ENCODE peak calls at places on chromosomes 3 and 15, in eight cellular contexts. V is body of pancreas, Z is ovary, T is psoas muscle, Q is astrocyte of the spinal cord, U is brain microvascular endothelial cell, R is AG04449, F is fibroblast of lung. W is an unnamed sample.

GRCh38 chr3:173404156-173404555 is 6.6 kb downstream of the NLGN1 start:
- DNase-seq in V (no peak), Z (no peak), T (no peak), Q (no peak), U (no peak), R (no peak), F (no peak), W (no peak)

GRCh38 chr3:134677987-134678308 is 27.1 kb upstream of the KY start:
- DNase-seq in V (no peak), Z (no peak), T (no peak), Q (no peak), U (no peak), R (no peak), F (no peak), W (no peak)

GRCh38 chr3:14152233-14152962 is 26.0 kb downstream of the XPC start:
- DNase-seq in V (no peak), Z (no peak), T (no peak), Q (no peak), U (no peak), R (no peak), F (no peak), W (no peak)

GRCh38 chr15:89494941-89495637 is 1.3 kb downstream of the RHCG start:
- DNase-seq in V (no peak), Z (no peak), T (no peak), Q (no peak), U (no peak), R (no peak), F (no peak), W (peak; percentile 18)

GRCh38 chr15:95134306-95135100 is 903.1 kb downstream of the MCTP2 start:
- DNase-seq in V (no peak), Z (no peak), T (no peak), Q (peak; percentile 13), U (no peak), R (no peak), F (peak; percentile 55), W (no peak)

GRCh38 chr3:13916375-13916774 is 36.5 kb upstream of the WNT7A start:
- DNase-seq in V (no peak), Z (no peak), T (no peak), Q (no peak), U (no peak), R (no peak), F (no peak), W (no peak)

GRCh38 chr15:41893422-41894250 is at the start of gene SPTBN5:
- DNase-seq in V (no peak), Z (no peak), T (no peak), Q (no peak), U (no peak), R (no peak), F (no peak), W (no peak)

GRCh38 chr15:67024322-67024997 is 40.9 kb upstream of the SMAD3 start:
- DNase-seq in V (peak; percentile 90), Z (peak; percentile 74), T (peak; percentile 71), Q (peak; percentile 95), U (peak; percentile 95), R (peak; percentile 85), F (peak; percentile 95), W (peak; percentile 97)

GRCh38 chr3:171132873-171133272 is 106.4 kb upstream of the SLC2A2 start:
- DNase-seq in V (no peak), Z (no peak), T (no peak), Q (peak; percentile 54), U (peak; percentile 60), R (peak; percentile 76), F (peak; percentile 84), W (peak; percentile 29)

GRCh38 chr3:123818921-123819429 is 65.2 kb downstream of the MYLK start:
- DNase-seq in V (no peak), Z (no peak), T (no peak), Q (peak; percentile 82), U (peak; percentile 62), R (no peak), F (peak; percentile 94), W (peak; percentile 70)

GRCh38 chr3:179181993-179182551 is 33.9 kb downstream of the PIK3CA start:
- DNase-seq in V (no peak), Z (no peak), T (no peak), Q (peak; percentile 32), U (peak; percentile 43), R (no peak), F (peak; percentile 56), W (peak; percentile 21)

GRCh38 chr3:144011251-144011799 is 39.7 kb downstream of the DIPK2A start:
- DNase-seq in V (no peak), Z (no peak), T (no peak), Q (peak; percentile 56), U (no peak), R (no peak), F (peak; percentile 40), W (peak; percentile 10)

GRCh38 chr3:17544632-17545031 is 197.8 kb downstream of the TBC1D5 start:
- DNase-seq in V (no peak), Z (no peak), T (no peak), Q (peak; percentile 6), U (no peak), R (no peak), F (peak; percentile 3), W (peak; percentile 24)

GRCh38 chr3:133412511-133413165 is 12.8 kb downstream of the BFSP2 start:
- DNase-seq in V (no peak), Z (no peak), T (no peak), Q (peak; percentile 51), U (peak; percentile 77), R (no peak), F (no peak), W (peak; percentile 61)

GRCh38 chr3:14031271-14031670 is 93.4 kb downstream of the CHCHD4 start:
- DNase-seq in V (no peak), Z (no peak), T (no peak), Q (peak; percentile 59), U (peak; percentile 14), R (no peak), F (no peak), W (no peak)

GRCh38 chr3:24318668-24319287 is 175.9 kb downstream of the THRB start:
- DNase-seq in V (no peak), Z (no peak), T (no peak), Q (peak; percentile 9), U (peak; percentile 45), R (no peak), F (peak; percentile 66), W (peak; percentile 52)

GRCh38 chr3:178289544-178290160 is 246.6 kb upstream of the KCNMB2 start:
- DNase-seq in V (no peak), Z (peak; percentile 38), T (no peak), Q (no peak), U (no peak), R (no peak), F (no peak), W (peak; percentile 60)

GRCh38 chr3:188006726-188007393 is 147.1 kb upstream of the LPP start:
- DNase-seq in V (peak; percentile 9), Z (no peak), T (peak; percentile 73), Q (no peak), U (no peak), R (no peak), F (no peak), W (peak; percentile 53)

GRCh38 chr3:194270627-194271458 is 80.3 kb downstream of the CPN2 start:
- DNase-seq in V (peak; percentile 94), Z (peak; percentile 86), T (peak; percentile 82), Q (peak; percentile 55), U (no peak), R (no peak), F (peak; percentile 70), W (peak; percentile 72)

DNA sequence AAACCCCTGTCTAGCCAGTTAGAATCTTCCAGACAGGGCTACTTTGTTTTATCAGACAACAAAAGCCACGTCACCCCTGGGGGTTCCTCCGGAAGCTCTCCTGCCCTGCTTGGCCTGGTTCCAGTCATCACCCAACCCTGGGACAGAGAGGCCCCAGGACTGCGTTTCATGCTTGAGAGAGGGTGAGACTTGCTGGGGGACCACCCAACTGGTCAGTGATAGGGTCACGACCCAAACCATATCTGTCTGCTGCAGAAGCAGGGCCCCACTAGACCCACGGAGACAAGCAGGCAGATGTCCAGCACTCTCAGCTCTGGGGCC is 1.2 kb downstream of the NT5DC2 start:
- DNase-seq in V (no peak), Z (peak; percentile 55), T (no peak), Q (peak; percentile 61), U (peak; percentile 78), R (no peak), F (peak; percentile 62), W (peak; percentile 76)
- H3K4me3 ChIP-seq in V (no peak overlapping the region), Z (peak overlapping the region; percentile 47), T (peak overlapping the region; percentile 69), Q (peak overlapping the region; percentile 73), U (peak overlapping the region; percentile 82), R (peak overlapping the region; percentile 77), F (peak overlapping the region; percentile 61), W (peak overlapping the region; percentile 73)

GRCh38 chr15:78004919-78005634 is 72.4 kb downstream of the TBC1D2B start:
- DNase-seq in V (peak; percentile 84), Z (peak; percentile 88), T (peak; percentile 83), Q (peak; percentile 86), U (peak; percentile 80), R (peak; percentile 65), F (peak; percentile 90), W (peak; percentile 94)
- TF ChIP-seq CTCF in V (peak; percentile 13), Z (no peak), T (peak; percentile 25), Q (peak; percentile 26), U (peak; percentile 43), R (peak; percentile 34), F (peak; percentile 44), W (peak; percentile 39)

GRCh38 chr3:138435840-138436239 is 1.4 kb downstream of the ESYT3 start:
- DNase-seq in V (no peak), Z (no peak), T (no peak), Q (no peak), U (no peak), R (no peak), F (no peak), W (no peak)

GRCh38 chr3:138432576-138433240 is 1.7 kb upstream of the ESYT3 start:
- DNase-seq in V (no peak), Z (no peak), T (no peak), Q (no peak), U (no peak), R (no peak), F (no peak), W (no peak)

GRCh38 chr3:138434276-138434874 is at the start of gene ESYT3:
- DNase-seq in V (peak; percentile 87), Z (peak; percentile 75), T (peak; percentile 73), Q (peak; percentile 38), U (no peak), R (no peak), F (peak; percentile 63), W (peak; percentile 56)

GRCh38 chr3:138434875-138435772 is 708 bp downstream of the ESYT3 start:
- DNase-seq in V (peak; percentile 28), Z (no peak), T (no peak), Q (no peak), U (no peak), R (no peak), F (peak; percentile 30), W (peak; percentile 14)

DNA sequence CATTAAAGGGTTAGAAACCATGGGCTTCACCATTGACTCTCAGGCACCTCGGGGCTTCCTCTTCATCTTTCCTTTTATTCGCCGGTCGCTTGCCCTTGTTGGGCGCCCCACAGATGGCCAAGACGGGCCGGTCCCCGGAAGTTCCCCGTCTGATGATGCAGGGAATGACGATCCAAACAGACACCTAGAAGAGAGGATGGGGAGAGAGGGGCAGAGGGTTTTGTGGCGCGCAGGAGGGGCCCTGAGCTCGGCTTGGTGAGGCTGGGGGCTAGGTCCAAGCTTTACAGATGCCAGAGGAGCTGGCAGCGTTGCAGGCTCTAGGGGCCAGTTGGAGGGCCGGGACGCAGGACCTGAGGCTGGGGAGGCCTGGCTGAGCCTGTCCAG is 532 bp upstream of the ESYT3 start:
- DNase-seq in V (no peak), Z (no peak), T (no peak), Q (no peak), U (no peak), R (no peak), F (no peak), W (no peak)
- H3K4me3 ChIP-seq in V (no peak overlapping the region), Z (peak overlapping the region; percentile 43), T (peak overlapping the region; percentile 67), Q (no peak overlapping the region), U (no peak overlapping the region), R (no peak overlapping the region), F (peak overlapping the region; percentile 17), W (no peak overlapping the region)

GRCh38 chr3:182947892-182948291 is 32.4 kb downstream of the DCUN1D1 start:
- DNase-seq in V (no peak), Z (no peak), T (no peak), Q (no peak), U (no peak), R (no peak), F (no peak), W (no peak)
- TF ChIP-seq CTCF in V (no peak), Z (no peak), T (no peak), Q (no peak), U (no peak), R (no peak), F (no peak), W (no peak)